ENCODE peak calls at places on chromosomes 4 and X, in eight cellular contexts. D is suprapubic skin; S is sciatic nerve; K is psoas muscle; G is T-cell; X is CD4-positive, CD25-positive, alpha-beta regulatory T cell; J is esophagus muscularis mucosa; M is H9. Z is an unnamed sample.

GRCh38 chr4:156109943-156110925 is 156.6 kb upstream of the CTSO start:
- DNase-seq in D (no peak), S (no peak), K (no peak), G (no peak), X (no peak), J (no peak), M (peak), Z (peak)

GRCh38 chr4:154677300-154677699 is 64.8 kb upstream of the FGG start:
- DNase-seq in D (no peak), S (no peak), K (no peak), G (no peak), X (no peak), J (no peak), M (no peak), Z (peak)

GRCh38 chr4:130210871-130211270 is 1114.9 kb downstream of the C4orf33 start:
- DNase-seq in D (no peak), S (no peak), K (no peak), G (no peak), X (no peak), J (no peak), M (no peak), Z (no peak)

GRCh38 chrX:39648548-39649254 is 449.1 kb downstream of the BCOR start:
- DNase-seq in D (no peak), S (no peak), K (no peak), G (no peak), X (no peak), J (no peak), M (no peak), Z (no peak)

GRCh38 chr4:8599657-8600056 is 7.1 kb downstream of the CPZ start:
- DNase-seq in D (no peak), S (no peak), K (no peak), G (no peak), X (peak), J (no peak), M (no peak), Z (no peak)

GRCh38 chrX:148043456-148043855 is 62.3 kb downstream of the FMR1NB start:
- DNase-seq in D (no peak), S (no peak), K (no peak), G (no peak), X (no peak), J (no peak), M (no peak), Z (no peak)

GRCh38 chrX:10574663-10575062 is 45.7 kb downstream of the MID1 start:
- DNase-seq in D (no peak), S (no peak), K (no peak), G (no peak), X (no peak), J (no peak), M (no peak), Z (no peak)

GRCh38 chr4:120830204-120830603 is 92.3 kb downstream of the PRDM5 start:
- DNase-seq in D (no peak), S (no peak), K (no peak), G (no peak), X (no peak), J (no peak), M (no peak), Z (no peak)

GRCh38 chrX:72245461-72246089 is 6.7 kb upstream of the ERCC6L start:
- DNase-seq in D (no peak), S (peak), K (peak), G (peak), X (peak), J (no peak), M (peak), Z (peak)

GRCh38 chr4:6546681-6547447 is 28.1 kb upstream of the MAN2B2 start:
- DNase-seq in D (no peak), S (no peak), K (no peak), G (peak), X (peak), J (no peak), M (peak), Z (peak)

GRCh38 chrX:146224442-146224841 is 406.8 kb downstream of the SLITRK2 start:
- DNase-seq in D (no peak), S (no peak), K (no peak), G (no peak), X (no peak), J (no peak), M (no peak), Z (peak)

GRCh38 chr4:146329042-146329716 is 114.8 kb downstream of the REELD1 start:
- DNase-seq in D (no peak), S (no peak), K (no peak), G (no peak), X (no peak), J (no peak), M (no peak), Z (peak)

GRCh38 chr4:45294464-45294863 is 568.1 kb upstream of the GNPDA2 start:
- DNase-seq in D (no peak), S (no peak), K (no peak), G (no peak), X (no peak), J (no peak), M (no peak), Z (peak)

GRCh38 chrX:1361910-1362309 is 25.3 kb downstream of the IL3RA start:
- DNase-seq in D (no peak), S (no peak), K (no peak), G (no peak), X (no peak), J (no peak), M (no peak), Z (no peak)

GRCh38 chr4:15213415-15213814 is 211.1 kb downstream of the CPEB2 start:
- DNase-seq in D (no peak), S (no peak), K (no peak), G (no peak), X (no peak), J (no peak), M (no peak), Z (no peak)

GRCh38 chr4:71772592-71772991 is 11.3 kb downstream of the GC start:
- DNase-seq in D (no peak), S (no peak), K (no peak), G (no peak), X (no peak), J (no peak), M (no peak), Z (peak)

GRCh38 chrX:51144828-51145442 is 187.7 kb upstream of the NUDT10 start:
- DNase-seq in D (no peak), S (no peak), K (no peak), G (peak), X (peak), J (no peak), M (peak), Z (peak)

GRCh38 chr4:124946696-124947095 is 234.2 kb upstream of the ANKRD50 start:
- DNase-seq in D (no peak), S (no peak), K (no peak), G (no peak), X (no peak), J (no peak), M (no peak), Z (no peak)

GRCh38 chrX:67961516-67961915 is 417.7 kb downstream of the AR start:
- DNase-seq in D (no peak), S (no peak), K (no peak), G (no peak), X (no peak), J (no peak), M (no peak), Z (no peak)

GRCh38 chr4:66091801-66092200 is 421.5 kb upstream of the EPHA5 start:
- DNase-seq in D (no peak), S (no peak), K (no peak), G (no peak), X (no peak), J (no peak), M (no peak), Z (no peak)

GRCh38 chr4:167196386-167196785 is 37.9 kb downstream of the SPOCK3 start:
- DNase-seq in D (no peak), S (no peak), K (no peak), G (no peak), X (no peak), J (no peak), M (no peak), Z (no peak)

GRCh38 chr4:5809216-5809776 is 83.6 kb downstream of the CRMP1 start:
- DNase-seq in D (no peak), S (no peak), K (no peak), G (no peak), X (no peak), J (no peak), M (no peak), Z (no peak)

GRCh38 chrX:71859637-71860036 is 51.0 kb upstream of the NHSL2 start:
- DNase-seq in D (no peak), S (no peak), K (no peak), G (peak), X (peak), J (no peak), M (no peak), Z (peak)

GRCh38 chr4:105350859-105351494 is 122.9 kb downstream of the PPA2 start:
- DNase-seq in D (no peak), S (no peak), K (no peak), G (no peak), X (no peak), J (no peak), M (no peak), Z (no peak)

GRCh38 chr4:117134386-117134785 is 49.0 kb upstream of the TRAM1L1 start:
- DNase-seq in D (no peak), S (no peak), K (no peak), G (no peak), X (no peak), J (no peak), M (peak), Z (peak)

Z was measured in mesendoderm.